ENCODE peak calls at places on chromosome 4, in four cellular contexts. One of them, this sample, is unnamed.

GRCh38 chr4:118773082-118773792 is 62.7 kb downstream of the SEC24D start:
- DNase-seq in IMR-90: no peak
- DNase-seq in H1: no peak
- DNase-seq in mesendoderm: peak; percentile 77
- DNase-seq in this sample: no peak

GRCh38 chr4:140237616-140238352 is 83.8 kb upstream of the MAML3 start:
- DNase-seq in IMR-90: peak; percentile 93
- DNase-seq in H1: peak; percentile 71
- DNase-seq in mesendoderm: peak; percentile 94
- DNase-seq in this sample: peak; percentile 90

GRCh38 chr4:5477613-5478012 is 230.7 kb downstream of the EVC2 start:
- DNase-seq in IMR-90: no peak
- DNase-seq in H1: no peak
- DNase-seq in mesendoderm: no peak
- DNase-seq in this sample: no peak

GRCh38 chr4:175125410-175126068 is 207.4 kb downstream of the ADAM29 start:
- DNase-seq in IMR-90: no peak
- DNase-seq in H1: no peak
- DNase-seq in mesendoderm: no peak
- DNase-seq in this sample: no peak

GRCh38 chr4:73309211-73309610 is 50.6 kb upstream of the ANKRD17 start:
- DNase-seq in IMR-90: peak; percentile 77
- DNase-seq in H1: no peak
- DNase-seq in mesendoderm: no peak
- DNase-seq in this sample: no peak

GRCh38 chr4:71006203-71006907 is 12.9 kb downstream of the DCK start:
- DNase-seq in IMR-90: no peak
- DNase-seq in H1: no peak
- DNase-seq in mesendoderm: no peak
- DNase-seq in this sample: no peak

GRCh38 chr4:99483636-99484035 is 27.2 kb upstream of the C4orf17 start:
- DNase-seq in IMR-90: peak; percentile 26
- DNase-seq in H1: no peak
- DNase-seq in mesendoderm: no peak
- DNase-seq in this sample: no peak

GRCh38 chr4:13933163-13933562 is 305.6 kb upstream of the BOD1L1 start:
- DNase-seq in IMR-90: peak; percentile 77
- DNase-seq in H1: no peak
- DNase-seq in mesendoderm: no peak
- DNase-seq in this sample: no peak

GRCh38 chr4:87042986-87043820 is 108.4 kb downstream of the AFF1 start:
- DNase-seq in IMR-90: no peak
- DNase-seq in H1: no peak
- DNase-seq in mesendoderm: peak; percentile 59
- DNase-seq in this sample: no peak

GRCh38 chr4:13912966-13913365 is 285.4 kb upstream of the BOD1L1 start:
- DNase-seq in IMR-90: peak; percentile 61
- DNase-seq in H1: no peak
- DNase-seq in mesendoderm: no peak
- DNase-seq in this sample: no peak

GRCh38 chr4:183659029-183659870 is at the start of the genes RWDD4 and TRAPPC11:
- DNase-seq in IMR-90: peak; percentile 99
- DNase-seq in H1: peak; percentile 94
- DNase-seq in mesendoderm: peak; percentile 100
- DNase-seq in this sample: peak; percentile 98
- H2BK120ac ChIP-seq in IMR-90: peak within 1 kb of the TSS; percentile 29
- H2BK120ac ChIP-seq in H1: no peak within 1 kb of the TSS
- H2BK120ac ChIP-seq in mesendoderm: no peak within 1 kb of the TSS
- H2BK120ac ChIP-seq in this sample: no peak within 1 kb of the TSS

DNA sequence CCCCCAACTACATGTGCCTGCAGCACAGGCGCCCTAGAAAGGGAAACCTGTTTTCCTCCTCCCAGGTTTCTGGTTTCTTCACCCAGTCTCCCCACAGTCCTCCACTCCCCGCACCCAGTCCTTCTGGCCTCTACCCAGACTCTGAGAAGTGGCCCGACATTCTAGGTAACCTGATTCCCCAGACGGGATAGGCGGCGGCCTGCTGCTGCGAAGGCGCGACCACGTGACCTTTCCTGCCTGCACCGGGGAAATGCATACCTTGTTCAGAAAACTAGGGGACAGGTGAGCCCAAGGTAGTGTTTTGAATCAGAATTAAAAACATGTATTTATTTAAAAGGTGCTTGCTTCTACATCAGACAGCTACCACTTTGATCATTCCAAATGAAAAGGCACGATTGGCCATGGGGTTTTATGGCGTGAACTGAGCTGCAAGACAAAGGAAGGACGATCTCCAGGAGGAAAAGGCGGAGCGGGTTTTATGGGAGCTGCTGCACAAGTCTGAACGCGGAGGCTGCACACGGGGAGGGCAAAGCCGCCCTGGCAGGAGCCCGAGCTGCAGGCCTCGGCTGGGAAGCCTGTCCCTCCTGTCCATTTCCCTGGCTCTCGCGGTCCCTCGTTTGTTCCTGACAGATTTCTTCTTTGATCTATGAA is 150.7 kb downstream of the SPRY1 start:
- DNase-seq in IMR-90: no peak
- DNase-seq in H1: peak; percentile 83
- DNase-seq in mesendoderm: peak; percentile 85
- DNase-seq in this sample: peak; percentile 93
- H2AK5ac ChIP-seq in IMR-90: no peak overlapping the region
- H2AK5ac ChIP-seq in H1: peak overlapping the region; percentile 57
- H2AK5ac ChIP-seq in mesendoderm: no peak overlapping the region
- H2AK5ac ChIP-seq in this sample: no peak overlapping the region

DNA sequence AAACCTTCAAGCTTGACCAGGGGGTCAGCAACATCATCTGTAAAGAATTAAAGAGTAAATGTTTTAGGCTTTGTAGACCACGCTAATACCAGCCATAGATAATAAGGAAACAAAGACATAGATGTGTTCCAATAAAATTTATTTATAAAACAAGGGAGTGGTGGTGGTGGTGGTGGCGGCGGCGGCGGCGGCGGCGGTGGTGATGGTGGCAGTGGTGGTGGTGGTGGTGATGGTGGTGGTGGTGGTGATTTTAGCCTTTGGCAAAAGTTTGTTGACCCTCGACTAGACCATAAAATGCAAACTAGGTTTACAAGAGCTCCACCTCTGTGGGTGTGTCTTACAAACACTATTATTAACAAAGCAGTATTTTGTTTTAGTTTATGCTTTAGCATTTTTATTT is 222.3 kb upstream of the SPOCK3 start:
- DNase-seq in IMR-90: no peak
- DNase-seq in H1: no peak
- DNase-seq in mesendoderm: no peak
- DNase-seq in this sample: no peak
- H4K5ac ChIP-seq in IMR-90: no peak overlapping the region
- H4K5ac ChIP-seq in H1: no peak overlapping the region
- H4K5ac ChIP-seq in mesendoderm: no peak overlapping the region
- H4K5ac ChIP-seq in this sample: no peak overlapping the region

DNA sequence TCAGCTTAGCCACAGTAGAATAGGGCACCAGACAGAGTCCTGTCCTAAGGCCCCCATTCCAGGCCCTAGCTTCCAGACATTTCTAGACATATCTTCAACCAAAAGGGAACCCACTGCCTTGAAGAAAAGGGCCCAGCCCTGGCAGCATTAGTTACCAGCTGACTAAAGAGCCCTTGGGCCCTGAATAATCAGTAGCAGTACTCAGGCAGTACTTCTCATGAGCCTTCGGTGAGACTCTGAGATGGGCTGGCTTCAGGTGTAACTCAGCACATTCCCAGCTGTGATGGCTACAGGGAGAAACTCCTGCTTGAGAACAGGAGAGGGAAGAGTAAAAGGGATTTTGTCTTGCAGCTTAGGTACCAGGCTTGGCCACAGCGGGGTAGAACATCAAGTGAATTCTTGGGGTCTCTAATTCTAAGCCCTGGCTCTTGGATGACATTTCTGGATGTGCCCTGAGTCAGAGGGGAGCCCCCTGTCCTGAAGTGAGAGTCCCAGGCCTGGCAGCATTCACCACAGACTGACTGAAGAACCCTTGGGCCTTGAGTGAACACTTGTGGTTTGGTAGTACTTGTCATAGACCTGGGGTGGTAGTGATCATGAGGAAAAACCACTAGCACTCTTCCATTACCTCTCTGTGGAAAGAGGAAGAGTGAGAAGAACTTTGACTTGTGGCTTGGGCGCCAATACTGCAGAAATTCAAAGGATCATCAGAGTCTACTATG is 170.1 kb downstream of the ATP10D start:
- DNase-seq in IMR-90: no peak
- DNase-seq in H1: no peak
- DNase-seq in mesendoderm: no peak
- DNase-seq in this sample: no peak
- H2BK120ac ChIP-seq in IMR-90: no peak overlapping the region
- H2BK120ac ChIP-seq in H1: no peak overlapping the region
- H2BK120ac ChIP-seq in mesendoderm: no peak overlapping the region
- H2BK120ac ChIP-seq in this sample: no peak overlapping the region